ENCODE peak calls at places on chromosome 14, in seven cellular contexts. I is transverse colon, X is K562, S is HepG2, K is stomach, N is tibial nerve, E is upper lobe of left lung. W is an unnamed sample. For H3K4me1, the result is how much of the 10 kb centered on the place peaks cover.

GRCh38 chr14:51396222-51396815 is 156.3 kb downstream of the TMX1 start:
- DNase-seq in I (peak), X (no peak), S (no peak), K (no peak), N (no peak), E (no peak), W (peak)

GRCh38 chr14:77144412-77145115 is 3.0 kb upstream of the ZDHHC22 start:
- DNase-seq in I (no peak), X (no peak), S (no peak), K (no peak), N (no peak), E (no peak), W (no peak)

GRCh38 chr14:23648764-23649460 is 12.7 kb downstream of the DHRS2 start:
- DNase-seq in I (no peak), X (no peak), S (no peak), K (no peak), N (no peak), E (no peak), W (no peak)

GRCh38 chr14:101508948-101509729 is 52.2 kb upstream of the DIO3 start:
- DNase-seq in I (no peak), X (no peak), S (no peak), K (no peak), N (no peak), E (peak), W (peak)

GRCh38 chr14:22268875-22269274 is 320.1 kb downstream of the DAD1 start:
- DNase-seq in I (no peak), X (no peak), S (no peak), K (no peak), N (no peak), E (no peak), W (no peak)

GRCh38 chr14:49909016-49909415 is 16.1 kb downstream of the ARF6 start:
- DNase-seq in I (no peak), X (no peak), S (no peak), K (no peak), N (no peak), E (no peak), W (no peak)

GRCh38 chr14:90513151-90514014 is 116.6 kb downstream of the CALM1 start:
- DNase-seq in I (peak), X (no peak), S (peak), K (peak), N (peak), E (peak), W (no peak)

GRCh38 chr14:89033756-89034155 is 209.3 kb downstream of the TTC8 start:
- DNase-seq in I (no peak), X (no peak), S (no peak), K (peak), N (no peak), E (no peak), W (no peak)

GRCh38 chr14:50062438-50063039 is 53.8 kb downstream of the VCPKMT start:
- DNase-seq in I (peak), X (peak), S (peak), K (peak), N (no peak), E (peak), W (no peak)

GRCh38 chr14:70779667-70780066 is 29.6 kb downstream of the MAP3K9 start:
- DNase-seq in I (no peak), X (no peak), S (no peak), K (no peak), N (no peak), E (no peak), W (no peak)

GRCh38 chr14:22657861-22658260 is 13.7 kb upstream of the OR6J1 start:
- DNase-seq in I (no peak), X (peak), S (peak), K (no peak), N (no peak), E (no peak), W (no peak)

GRCh38 chr14:90651405-90651804 is 164.8 kb downstream of the TTC7B start:
- DNase-seq in I (no peak), X (no peak), S (no peak), K (no peak), N (no peak), E (no peak), W (no peak)

GRCh38 chr14:77026166-77026929 is 2.2 kb downstream of the IRF2BPL start:
- DNase-seq in I (no peak), X (no peak), S (no peak), K (peak), N (no peak), E (no peak), W (peak)

GRCh38 chr14:30330452-30330851 is 228.5 kb upstream of the G2E3 start:
- DNase-seq in I (no peak), X (peak), S (no peak), K (no peak), N (no peak), E (no peak), W (no peak)

GRCh38 chr14:50225974-50226297 is 5.4 kb downstream of the SOS2 start:
- DNase-seq in I (no peak), X (peak), S (no peak), K (no peak), N (no peak), E (no peak), W (no peak)

GRCh38 chr14:22478670-22479069 is 110.4 kb downstream of the DAD1 start:
- DNase-seq in I (no peak), X (no peak), S (no peak), K (no peak), N (no peak), E (no peak), W (peak)

GRCh38 chr14:99681101-99681831 is 2.8 kb upstream of the CYP46A1 start:
- DNase-seq in I (no peak), X (no peak), S (no peak), K (no peak), N (no peak), E (no peak), W (no peak)

GRCh38 chr14:90850487-90850886 is 34.3 kb upstream of the TTC7B start:
- DNase-seq in I (no peak), X (no peak), S (peak), K (no peak), N (no peak), E (no peak), W (no peak)

GRCh38 chr14:48563465-48563864 is 888.1 kb upstream of the MDGA2 start:
- DNase-seq in I (no peak), X (no peak), S (no peak), K (no peak), N (no peak), E (no peak), W (no peak)

DNA sequence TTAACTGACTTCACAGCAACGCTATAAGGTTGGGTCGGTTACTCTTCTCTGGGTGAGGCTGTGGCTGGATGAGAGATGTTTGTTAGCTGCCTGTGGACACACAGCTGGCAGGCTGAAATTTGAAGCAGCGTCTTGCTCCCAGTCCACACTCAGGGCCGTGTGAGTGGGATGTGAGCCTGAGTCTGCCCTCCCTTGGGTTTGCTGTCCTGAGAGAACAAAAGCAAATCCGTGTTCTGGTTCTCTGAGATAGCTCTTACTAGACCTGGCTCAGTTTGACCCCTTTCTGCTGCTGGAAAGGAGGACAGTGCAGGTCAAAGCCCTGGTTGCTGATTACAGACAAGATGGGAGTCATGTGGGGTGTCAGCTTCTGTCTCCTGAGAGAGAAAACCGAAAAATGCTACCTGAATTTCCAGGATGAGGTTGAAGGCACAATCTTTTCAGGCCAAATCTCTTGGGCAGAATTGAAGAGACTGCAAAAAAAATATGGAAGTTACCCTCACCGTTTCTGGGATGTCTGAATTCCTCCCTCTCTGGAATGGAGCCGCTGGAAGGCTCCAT is 270.8 kb downstream of the ZFP36L1 start:
- DNase-seq in I (no peak), X (no peak), S (no peak), K (no peak), N (no peak), E (no peak), W (no peak)
- H3K4me1 ChIP-seq in I (under half), X (under half), S (half or more), K (half or more), N (under half), E (under half), W (under half)

GRCh38 chr14:92551066-92551841 is 37.7 kb downstream of the RIN3 start:
- DNase-seq in I (no peak), X (no peak), S (no peak), K (no peak), N (no peak), E (no peak), W (no peak)
- TF ChIP-seq CTCF in I (peak), X (peak), S (no peak), K (no peak), N (peak), E (peak), W (no peak)

GRCh38 chr14:55240526-55241178 is 30.6 kb upstream of the FBXO34 start:
- DNase-seq in I (no peak), X (no peak), S (no peak), K (no peak), N (no peak), E (no peak), W (no peak)

GRCh38 chr14:55243813-55244212 is 27.4 kb upstream of the FBXO34 start:
- DNase-seq in I (peak), X (no peak), S (no peak), K (no peak), N (no peak), E (no peak), W (no peak)

GRCh38 chr14:55237999-55238680 is 33.1 kb upstream of the FBXO34 start:
- DNase-seq in I (no peak), X (no peak), S (no peak), K (no peak), N (no peak), E (no peak), W (no peak)

GRCh38 chr14:55245657-55246268 is 25.5 kb upstream of the FBXO34 start:
- DNase-seq in I (peak), X (no peak), S (peak), K (no peak), N (no peak), E (peak), W (no peak)

GRCh38 chr14:55241673-55242072 is 29.5 kb upstream of the FBXO34 start:
- DNase-seq in I (no peak), X (no peak), S (no peak), K (no peak), N (no peak), E (no peak), W (no peak)
- TF ChIP-seq EP300 in I (peak), X (no peak), S (no peak), K (no peak), N (peak), E (no peak), W (no peak)

GRCh38 chr14:61472801-61473376 is 151.5 kb downstream of the PRKCH start:
- DNase-seq in I (peak), X (no peak), S (no peak), K (no peak), N (no peak), E (no peak), W (no peak)

GRCh38 chr14:61475316-61475715 is 153.9 kb downstream of the PRKCH start:
- DNase-seq in I (no peak), X (peak), S (peak), K (no peak), N (no peak), E (no peak), W (no peak)

GRCh38 chr14:61474021-61474420 is 152.6 kb downstream of the PRKCH start:
- DNase-seq in I (no peak), X (no peak), S (no peak), K (no peak), N (no peak), E (no peak), W (no peak)

GRCh38 chr14:61476105-61476736 is 154.8 kb downstream of the PRKCH start:
- DNase-seq in I (no peak), X (no peak), S (no peak), K (no peak), N (no peak), E (no peak), W (no peak)

DNA sequence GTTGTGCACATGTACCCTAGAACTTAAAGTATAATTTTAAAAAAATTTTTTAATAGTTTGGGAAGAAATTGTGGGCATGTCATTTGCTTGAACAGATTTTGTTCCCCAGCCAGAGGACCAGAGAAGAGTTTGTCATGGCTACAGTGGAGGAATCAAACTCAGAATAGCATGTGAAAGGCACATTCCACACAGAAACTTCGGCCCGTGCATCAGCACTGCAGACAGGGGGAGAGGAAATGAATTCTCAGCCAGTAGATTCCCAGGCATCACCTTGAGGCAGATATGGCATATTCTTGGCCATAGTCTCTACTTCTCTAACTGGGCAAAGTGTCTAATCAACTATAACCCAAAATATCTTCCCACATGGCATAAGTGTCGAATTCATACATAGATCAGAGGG is 153.3 kb downstream of the PRKCH start:
- DNase-seq in I (no peak), X (no peak), S (no peak), K (no peak), N (no peak), E (no peak), W (no peak)
- H3K4me1 ChIP-seq in I (under half), X (under half), S (under half), K (half or more), N (under half), E (half or more), W (under half)

GRCh38 chr14:94540031-94540794 is 21.0 kb upstream of the SERPINA4 start:
- DNase-seq in I (no peak), X (no peak), S (peak), K (no peak), N (no peak), E (no peak), W (no peak)
- TF ChIP-seq CTCF in I (no peak), X (no peak), S (peak), K (no peak), N (no peak), E (no peak), W (no peak)

DNA sequence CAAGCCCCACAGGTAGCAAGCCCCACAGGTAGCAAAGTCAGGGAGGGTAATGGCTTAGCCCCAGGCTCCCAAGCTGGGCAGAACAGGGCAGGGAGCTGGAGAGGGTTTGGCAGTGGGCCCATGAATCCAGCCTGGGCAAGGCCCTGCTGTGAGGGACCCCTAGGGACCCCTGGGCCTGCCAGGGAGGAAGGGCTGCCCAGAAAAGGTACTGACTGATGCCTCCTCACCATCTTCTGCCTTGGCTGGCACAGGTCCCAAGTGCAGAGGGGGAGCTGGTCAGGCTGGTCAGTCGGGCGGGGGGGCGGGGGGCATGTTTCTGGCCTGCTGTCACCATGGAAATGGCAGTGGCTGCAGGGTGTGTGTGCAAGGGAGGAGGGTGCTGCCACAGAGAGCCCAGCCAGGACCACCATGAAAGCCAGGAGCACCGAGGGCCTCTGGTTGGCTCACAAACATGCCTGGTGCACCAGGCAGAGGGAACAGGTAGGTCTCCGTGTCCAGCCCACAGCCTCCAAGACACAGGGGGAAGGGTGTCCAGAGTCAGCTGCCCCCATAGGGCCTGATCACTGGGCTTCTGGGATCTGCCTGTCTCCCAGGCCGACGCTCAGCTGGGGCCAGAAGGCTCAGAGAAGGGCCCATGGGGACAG is 1.5 kb upstream of the CRIP2 start:
- DNase-seq in I (no peak), X (no peak), S (no peak), K (no peak), N (no peak), E (no peak), W (no peak)
- TF ChIP-seq EP300 in I (no peak), X (no peak), S (no peak), K (no peak), N (no peak), E (no peak), W (no peak)

DNA sequence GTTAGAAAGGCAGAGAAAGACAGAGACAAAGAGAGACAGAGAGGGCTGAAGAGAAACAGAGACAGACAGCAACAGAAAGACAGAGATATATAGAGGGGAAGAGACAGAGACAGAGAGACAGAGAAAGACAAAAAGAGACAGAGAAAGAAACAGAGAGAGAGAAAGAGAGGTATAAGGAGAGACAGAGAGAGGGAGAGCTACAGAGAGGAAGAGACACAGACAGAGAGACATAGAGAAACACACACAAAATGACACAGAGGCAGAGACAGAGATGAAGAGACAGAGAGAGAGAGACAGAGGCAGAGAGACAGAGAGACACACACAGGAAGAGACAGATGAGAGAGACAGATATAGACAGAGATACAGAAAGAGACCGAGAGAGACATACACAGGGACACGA is 168.6 kb downstream of the TMEM121 start:
- DNase-seq in I (no peak), X (no peak), S (no peak), K (no peak), N (no peak), E (no peak), W (no peak)
- H3K4me1 ChIP-seq in I (under half), X (under half), S (under half), K (under half), N (under half), E (under half), W (under half)

DNA sequence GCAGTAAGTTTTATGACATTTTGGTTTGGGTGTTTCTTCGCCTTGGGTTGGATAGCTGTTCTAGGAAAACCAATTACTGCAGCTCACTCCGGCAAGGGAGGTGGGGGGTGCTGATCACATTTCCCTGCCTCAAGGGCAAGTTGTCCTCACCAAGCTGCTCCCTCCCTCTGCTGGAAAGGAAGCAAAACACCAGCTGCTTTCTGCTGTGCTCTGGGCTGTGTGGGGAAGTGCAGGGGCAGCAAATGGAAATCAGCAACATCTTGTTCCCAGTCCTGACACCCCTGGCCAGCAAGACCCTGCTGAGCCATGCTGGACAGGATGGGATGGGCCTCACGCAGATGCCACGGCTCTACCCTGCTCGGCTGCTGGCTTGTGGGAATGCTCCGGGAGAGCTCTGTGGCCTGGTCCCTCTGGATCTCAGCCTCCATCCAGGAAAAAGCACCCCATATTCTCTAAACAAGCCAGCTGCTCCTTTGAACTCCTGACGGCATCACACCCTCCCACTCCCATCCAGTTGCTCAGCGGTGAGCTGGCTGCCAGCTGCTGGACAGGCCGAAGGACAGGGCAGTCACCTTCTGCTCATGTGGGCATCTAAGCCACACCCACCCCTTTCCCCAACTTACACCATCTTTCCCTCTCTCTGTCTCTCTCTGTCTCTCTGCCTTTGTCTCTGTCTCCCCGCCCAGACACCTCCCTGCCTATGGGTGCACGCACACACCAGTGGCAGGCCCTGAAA is 52.4 kb upstream of the EIF5 start:
- DNase-seq in I (peak), X (peak), S (peak), K (peak), N (no peak), E (no peak), W (peak)
- TF ChIP-seq CTCF in I (peak), X (peak), S (peak), K (peak), N (no peak), E (no peak), W (peak)

DNA sequence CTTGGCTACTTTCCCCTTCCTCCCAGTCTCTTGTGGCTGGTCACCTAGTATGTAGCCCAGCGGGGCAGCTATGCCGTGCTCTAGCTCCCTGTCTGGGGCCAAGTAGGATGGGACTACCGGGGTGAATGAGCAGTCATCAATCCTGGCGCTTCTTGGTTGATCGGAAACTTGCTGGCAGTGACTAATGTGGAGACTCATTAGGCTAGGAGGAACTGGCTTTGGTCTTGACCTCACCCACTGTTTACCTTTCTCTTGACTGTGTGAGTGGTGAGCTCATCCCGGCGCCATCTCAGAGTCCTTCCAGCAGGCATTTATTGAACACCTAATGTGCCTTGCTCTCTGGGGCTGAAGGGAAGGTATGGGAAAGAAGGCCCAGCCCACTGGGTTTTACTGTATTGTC is 16.0 kb downstream of the PLEKHG3 start:
- DNase-seq in I (peak), X (no peak), S (peak), K (peak), N (no peak), E (peak), W (no peak)
- TF ChIP-seq EP300 in I (no peak), X (no peak), S (no peak), K (no peak), N (no peak), E (no peak), W (no peak)

W was measured in ovary.